ENCODE peak calls at places on chromosomes 13 and 19, in five cellular contexts. One of them, this sample, is unnamed.

GRCh38 chr13:43744630-43745029 is 42.1 kb downstream of the ENOX1 start:
- DNase-seq in H1: no peak
- DNase-seq in GM12891: no peak
- DNase-seq in K562: no peak
- DNase-seq in HepG2: no peak
- DNase-seq in this sample: no peak

GRCh38 chr13:33087790-33088189 is 71.6 kb downstream of the KL start:
- DNase-seq in H1: no peak
- DNase-seq in GM12891: no peak
- DNase-seq in K562: no peak
- DNase-seq in HepG2: no peak
- DNase-seq in this sample: no peak

GRCh38 chr19:55325172-55325571 is at the start of gene TMEM150B:
- DNase-seq in H1: no peak
- DNase-seq in GM12891: no peak
- DNase-seq in K562: peak
- DNase-seq in HepG2: no peak
- DNase-seq in this sample: no peak

GRCh38 chr13:60282708-60283107 is 114.3 kb upstream of the TDRD3 start:
- DNase-seq in H1: no peak
- DNase-seq in GM12891: no peak
- DNase-seq in K562: no peak
- DNase-seq in HepG2: no peak
- DNase-seq in this sample: no peak

GRCh38 chr13:84831666-84832657 is 949.7 kb upstream of the SLITRK1 start:
- DNase-seq in H1: no peak
- DNase-seq in GM12891: no peak
- DNase-seq in K562: no peak
- DNase-seq in HepG2: no peak
- DNase-seq in this sample: no peak

GRCh38 chr19:54017266-54017665 is 25.8 kb downstream of the CACNG6 start:
- DNase-seq in H1: no peak
- DNase-seq in GM12891: no peak
- DNase-seq in K562: no peak
- DNase-seq in HepG2: no peak
- DNase-seq in this sample: no peak

GRCh38 chr13:97319088-97319487 is 97.0 kb downstream of the MBNL2 start:
- DNase-seq in H1: no peak
- DNase-seq in GM12891: no peak
- DNase-seq in K562: no peak
- DNase-seq in HepG2: no peak
- DNase-seq in this sample: no peak

GRCh38 chr19:954272-954671 is 28.4 kb downstream of the ARID3A start:
- DNase-seq in H1: no peak
- DNase-seq in GM12891: no peak
- DNase-seq in K562: no peak
- DNase-seq in HepG2: no peak
- DNase-seq in this sample: no peak

GRCh38 chr13:94706854-94707399 is 5.4 kb downstream of the SOX21 start:
- DNase-seq in H1: no peak
- DNase-seq in GM12891: no peak
- DNase-seq in K562: no peak
- DNase-seq in HepG2: no peak
- DNase-seq in this sample: no peak

GRCh38 chr13:28558567-28558966 is 63.6 kb upstream of the FLT1 start:
- DNase-seq in H1: no peak
- DNase-seq in GM12891: no peak
- DNase-seq in K562: no peak
- DNase-seq in HepG2: no peak
- DNase-seq in this sample: no peak

GRCh38 chr19:6481541-6482342 is at the start of gene DENND1C:
- DNase-seq in H1: peak
- DNase-seq in GM12891: no peak
- DNase-seq in K562: peak
- DNase-seq in HepG2: peak
- DNase-seq in this sample: peak

GRCh38 chr19:46954502-46955004 is 65.1 kb upstream of the NPAS1 start:
- DNase-seq in H1: no peak
- DNase-seq in GM12891: no peak
- DNase-seq in K562: no peak
- DNase-seq in HepG2: peak
- DNase-seq in this sample: no peak

GRCh38 chr13:106113796-106114195 is 421.7 kb downstream of the EFNB2 start:
- DNase-seq in H1: no peak
- DNase-seq in GM12891: no peak
- DNase-seq in K562: no peak
- DNase-seq in HepG2: no peak
- DNase-seq in this sample: no peak

GRCh38 chr13:51495300-51495699 is 42.5 kb upstream of the INTS6 start:
- DNase-seq in H1: no peak
- DNase-seq in GM12891: no peak
- DNase-seq in K562: no peak
- DNase-seq in HepG2: no peak
- DNase-seq in this sample: no peak

GRCh38 chr13:99257291-99257690 is 888 bp downstream of the GPR18 start:
- DNase-seq in H1: no peak
- DNase-seq in GM12891: no peak
- DNase-seq in K562: no peak
- DNase-seq in HepG2: no peak
- DNase-seq in this sample: no peak

GRCh38 chr13:49000247-49000646 is 24.5 kb downstream of the FNDC3A start:
- DNase-seq in H1: no peak
- DNase-seq in GM12891: no peak
- DNase-seq in K562: no peak
- DNase-seq in HepG2: no peak
- DNase-seq in this sample: no peak

GRCh38 chr13:95451656-95452055 is 100.9 kb upstream of the CLDN10 start:
- DNase-seq in H1: no peak
- DNase-seq in GM12891: no peak
- DNase-seq in K562: no peak
- DNase-seq in HepG2: no peak
- DNase-seq in this sample: no peak

GRCh38 chr19:33460221-33460908 is 61.2 kb downstream of the PEPD start:
- DNase-seq in H1: no peak
- DNase-seq in GM12891: no peak
- DNase-seq in K562: no peak
- DNase-seq in HepG2: no peak
- DNase-seq in this sample: no peak

GRCh38 chr19:7067716-7068115 is 1.8 kb upstream of the ZNF557 start:
- DNase-seq in H1: no peak
- DNase-seq in GM12891: no peak
- DNase-seq in K562: no peak
- DNase-seq in HepG2: no peak
- DNase-seq in this sample: no peak

GRCh38 chr13:44810067-44810840 is 179.0 kb downstream of the NUFIP1 start:
- DNase-seq in H1: no peak
- DNase-seq in GM12891: no peak
- DNase-seq in K562: no peak
- DNase-seq in HepG2: no peak
- DNase-seq in this sample: no peak

GRCh38 chr19:38055655-38056521 is 148.9 kb downstream of the SIPA1L3 start:
- DNase-seq in H1: peak
- DNase-seq in GM12891: no peak
- DNase-seq in K562: no peak
- DNase-seq in HepG2: no peak
- DNase-seq in this sample: no peak

GRCh38 chr19:925912-926594 is at the start of gene ARID3A:
- DNase-seq in H1: no peak
- DNase-seq in GM12891: no peak
- DNase-seq in K562: no peak
- DNase-seq in HepG2: no peak
- DNase-seq in this sample: peak

GRCh38 chr19:18317998-18318800 is 4.7 kb downstream of the LSM4 start:
- DNase-seq in H1: no peak
- DNase-seq in GM12891: no peak
- DNase-seq in K562: peak
- DNase-seq in HepG2: peak
- DNase-seq in this sample: no peak

GRCh38 chr13:109243311-109243951 is 543.0 kb downstream of the IRS2 start:
- DNase-seq in H1: no peak
- DNase-seq in GM12891: no peak
- DNase-seq in K562: no peak
- DNase-seq in HepG2: no peak
- DNase-seq in this sample: no peak

GRCh38 chr19:31881988-31882387 is 463.4 kb upstream of the ZNF507 start:
- DNase-seq in H1: no peak
- DNase-seq in GM12891: no peak
- DNase-seq in K562: no peak
- DNase-seq in HepG2: no peak
- DNase-seq in this sample: no peak

GRCh38 chr19:45809643-45810159 is 5.4 kb downstream of the RSPH6A start:
- DNase-seq in H1: no peak
- DNase-seq in GM12891: no peak
- DNase-seq in K562: peak
- DNase-seq in HepG2: no peak
- DNase-seq in this sample: no peak

GRCh38 chr19:35462476-35462953 is 14.5 kb downstream of the FFAR2 start:
- DNase-seq in H1: no peak
- DNase-seq in GM12891: peak
- DNase-seq in K562: no peak
- DNase-seq in HepG2: no peak
- DNase-seq in this sample: no peak

GRCh38 chr13:41196620-41197019 is 2.3 kb upstream of the KBTBD7 start:
- DNase-seq in H1: no peak
- DNase-seq in GM12891: no peak
- DNase-seq in K562: no peak
- DNase-seq in HepG2: peak
- DNase-seq in this sample: no peak

GRCh38 chr13:82878536-82878935 is 1003.7 kb downstream of the SLITRK1 start:
- DNase-seq in H1: no peak
- DNase-seq in GM12891: no peak
- DNase-seq in K562: no peak
- DNase-seq in HepG2: no peak
- DNase-seq in this sample: no peak

GRCh38 chr19:23509686-23510450 is 114.6 kb upstream of the ZNF91 start:
- DNase-seq in H1: no peak
- DNase-seq in GM12891: no peak
- DNase-seq in K562: no peak
- DNase-seq in HepG2: no peak
- DNase-seq in this sample: no peak

GRCh38 chr19:23507441-23507840 is 112.2 kb upstream of the ZNF91 start:
- DNase-seq in H1: no peak
- DNase-seq in GM12891: no peak
- DNase-seq in K562: no peak
- DNase-seq in HepG2: no peak
- DNase-seq in this sample: no peak

DNA sequence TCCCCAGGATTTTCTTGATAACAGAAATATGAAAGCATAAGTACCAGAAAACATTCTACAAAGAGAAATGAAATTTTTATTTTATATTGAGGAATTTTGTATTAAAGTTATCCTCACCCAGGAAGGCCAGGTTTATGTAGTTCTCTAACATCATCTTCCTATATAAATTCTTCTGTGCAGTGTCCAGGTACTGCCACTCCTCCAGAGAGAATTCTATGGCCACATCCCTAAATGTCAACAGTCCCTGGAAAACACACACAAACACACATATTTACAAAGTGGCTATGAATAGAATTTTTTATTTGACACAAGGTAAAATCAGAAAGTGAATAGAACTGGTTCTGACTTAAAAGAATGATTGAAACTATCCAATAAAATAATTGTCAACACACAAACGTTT is 110.5 kb upstream of the ZNF91 start:
- DNase-seq in H1: no peak
- DNase-seq in GM12891: no peak
- DNase-seq in K562: no peak
- DNase-seq in HepG2: no peak
- DNase-seq in this sample: no peak
- TF ChIP-seq TAF1 in H1: no peak
- TF ChIP-seq TAF1 in GM12891: no peak
- TF ChIP-seq TAF1 in K562: no peak
- TF ChIP-seq TAF1 in HepG2: no peak
- TF ChIP-seq TAF1 in this sample: no peak

GRCh38 chr19:41919948-41920712 is 8.1 kb downstream of the ERFL start:
- DNase-seq in H1: no peak
- DNase-seq in GM12891: no peak
- DNase-seq in K562: no peak
- DNase-seq in HepG2: no peak
- DNase-seq in this sample: no peak
- TF ChIP-seq POLR2A in H1: no peak
- TF ChIP-seq POLR2A in GM12891: peak
- TF ChIP-seq POLR2A in K562: no peak
- TF ChIP-seq POLR2A in HepG2: no peak
- TF ChIP-seq POLR2A in this sample: no peak

GRCh38 chr13:110338441-110339101 is 31.5 kb downstream of the COL4A2 start:
- DNase-seq in H1: no peak
- DNase-seq in GM12891: no peak
- DNase-seq in K562: no peak
- DNase-seq in HepG2: no peak
- DNase-seq in this sample: no peak
- TF ChIP-seq POLR2AphosphoS5 in H1: no peak
- TF ChIP-seq POLR2AphosphoS5 in GM12891: no peak
- TF ChIP-seq POLR2AphosphoS5 in K562: no peak
- TF ChIP-seq POLR2AphosphoS5 in HepG2: no peak
- TF ChIP-seq POLR2AphosphoS5 in this sample: no peak

GRCh38 chr13:72639377-72639776 is 88.1 kb downstream of the MZT1 start:
- DNase-seq in H1: no peak
- DNase-seq in GM12891: no peak
- DNase-seq in K562: no peak
- DNase-seq in HepG2: no peak
- DNase-seq in this sample: no peak

GRCh38 chr13:72648513-72649065 is 78.8 kb downstream of the MZT1 start:
- DNase-seq in H1: no peak
- DNase-seq in GM12891: no peak
- DNase-seq in K562: no peak
- DNase-seq in HepG2: no peak
- DNase-seq in this sample: no peak

GRCh38 chr13:72645521-72645920 is 81.9 kb downstream of the MZT1 start:
- DNase-seq in H1: no peak
- DNase-seq in GM12891: no peak
- DNase-seq in K562: no peak
- DNase-seq in HepG2: no peak
- DNase-seq in this sample: no peak

GRCh38 chr13:72638059-72638815 is 89.2 kb downstream of the MZT1 start:
- DNase-seq in H1: no peak
- DNase-seq in GM12891: no peak
- DNase-seq in K562: no peak
- DNase-seq in HepG2: no peak
- DNase-seq in this sample: no peak

DNA sequence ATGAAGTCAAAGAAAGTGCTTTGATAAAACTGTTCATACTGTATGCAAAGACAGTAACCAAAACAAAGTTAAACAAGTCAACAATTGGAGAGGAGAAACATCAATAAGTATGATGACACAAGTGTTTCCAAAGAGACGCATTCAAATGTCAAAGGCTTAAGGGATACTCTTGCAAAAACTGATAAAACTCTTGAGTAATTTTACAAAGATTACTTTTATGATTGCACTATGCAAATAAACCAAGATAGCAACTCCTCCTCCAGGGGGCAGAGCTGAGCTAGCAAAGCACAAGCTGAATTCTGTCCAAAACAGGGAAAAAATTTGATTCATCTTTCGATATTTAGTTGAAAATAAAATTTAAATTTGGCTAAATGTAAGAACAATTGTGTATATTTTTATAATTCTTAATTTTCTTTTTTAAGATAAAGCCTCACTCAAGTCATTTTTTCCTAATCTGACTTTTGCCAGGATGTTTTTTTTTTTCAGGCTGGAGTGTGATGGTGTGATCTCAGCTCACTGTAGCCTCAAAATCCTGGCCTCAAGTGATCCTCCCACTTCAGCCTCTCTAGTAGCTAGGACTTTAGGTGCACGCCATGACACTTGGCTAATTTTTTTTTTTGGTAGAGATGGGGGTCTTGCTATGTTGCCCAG is 84.0 kb downstream of the MZT1 start:
- DNase-seq in H1: peak
- DNase-seq in GM12891: peak
- DNase-seq in K562: peak
- DNase-seq in HepG2: peak
- DNase-seq in this sample: peak
- TF ChIP-seq TAF1 in H1: no peak
- TF ChIP-seq TAF1 in GM12891: no peak
- TF ChIP-seq TAF1 in K562: no peak
- TF ChIP-seq TAF1 in HepG2: no peak
- TF ChIP-seq TAF1 in this sample: no peak